ENCODE peak calls at places on chromosomes 2 and 18, in eight cellular contexts. J is PC-9; L is mammary epithelial cell; Y is Peyer's patch; F is left ventricle myocardium inferior; B is CD8-positive, alpha-beta memory T cell; H is sigmoid colon; N is transverse colon. K is an unnamed sample. For H3K36me3, the result is how much of the 10 kb centered on the place peaks cover.

GRCh38 chr2:74843371-74844298 is 9.7 kb downstream of the HK2 start:
- DNase-seq in L (peak), H (peak), N (peak), J (peak), F (no peak), B (no peak), Y (peak), K (peak)

GRCh38 chr2:47039502-47039870 is 115.6 kb downstream of the STPG4 start:
- DNase-seq in B (no peak), Y (no peak), J (peak), N (no peak), H (no peak), L (no peak), F (no peak), K (no peak)

GRCh38 chr2:120677696-120678095 is 58.0 kb upstream of the GLI2 start:
- DNase-seq in J (no peak), H (no peak), B (no peak), Y (no peak), L (no peak), N (no peak), F (no peak), K (no peak)

GRCh38 chr2:20745924-20746555 is 76.9 kb downstream of the LDAH start:
- DNase-seq in F (no peak), H (no peak), Y (no peak), J (no peak), N (no peak), B (no peak), L (no peak), K (no peak)

GRCh38 chr2:109513749-109514588 is 99.8 kb downstream of the SEPTIN10 start:
- DNase-seq in J (peak), H (peak), Y (no peak), F (no peak), L (peak), B (no peak), N (peak), K (peak)

GRCh38 chr2:231452799-231453508 is 11.3 kb downstream of the NCL start:
- DNase-seq in Y (no peak), B (no peak), F (no peak), J (peak), H (no peak), L (no peak), N (no peak), K (no peak)

GRCh38 chr2:9984217-9984739 is 32.8 kb downstream of the GRHL1 start:
- DNase-seq in F (no peak), H (no peak), N (no peak), B (no peak), Y (no peak), L (peak), J (no peak), K (no peak)

GRCh38 chr2:36951574-36951973 is 14.8 kb downstream of the STRN start:
- DNase-seq in L (peak), B (no peak), N (no peak), Y (no peak), F (no peak), J (peak), H (no peak), K (peak)

GRCh38 chr18:31562726-31563125 is 29.0 kb upstream of the TTR start:
- DNase-seq in B (no peak), N (no peak), J (no peak), Y (no peak), H (no peak), F (no peak), L (no peak), K (no peak)

GRCh38 chr2:15605721-15606120 is 14.1 kb downstream of the DDX1 start:
- DNase-seq in H (no peak), B (no peak), Y (no peak), F (no peak), J (no peak), L (no peak), N (no peak), K (no peak)

GRCh38 chr2:196558506-196558905 is 81.0 kb upstream of the CCDC150 start:
- DNase-seq in Y (no peak), L (no peak), N (no peak), H (no peak), B (no peak), F (no peak), J (no peak), K (no peak)

GRCh38 chr18:61322265-61322873 is 10.9 kb upstream of the CDH20 start:
- DNase-seq in Y (peak), F (peak), H (no peak), L (peak), J (no peak), B (peak), N (peak), K (peak)

GRCh38 chr2:11030909-11031308 is 119.2 kb downstream of the KCNF1 start:
- DNase-seq in Y (no peak), B (no peak), L (no peak), H (no peak), N (no peak), J (no peak), F (no peak), K (no peak)

GRCh38 chr2:231334179-231334930 is 61.2 kb upstream of the B3GNT7 start:
- DNase-seq in L (no peak), H (no peak), Y (no peak), F (no peak), B (no peak), J (no peak), N (no peak), K (no peak)

GRCh38 chr18:57624988-57625387 is 3.4 kb upstream of the NARS1 start:
- DNase-seq in L (peak), N (no peak), B (no peak), Y (no peak), H (no peak), J (peak), F (no peak), K (peak)

GRCh38 chr2:62928015-62928414 is 122.6 kb upstream of the OTX1 start:
- DNase-seq in J (no peak), H (no peak), Y (no peak), L (no peak), F (no peak), N (no peak), B (no peak), K (no peak)

GRCh38 chr18:26460449-26461091 is 87.8 kb downstream of the KCTD1 start:
- DNase-seq in N (no peak), Y (no peak), H (no peak), F (peak), B (no peak), L (peak), J (no peak), K (no peak)

GRCh38 chr2:120257522-120257921 is 4.9 kb downstream of the RALB start:
- DNase-seq in H (peak), N (no peak), Y (no peak), L (no peak), F (no peak), B (no peak), J (no peak), K (no peak)

GRCh38 chr2:185787530-185788145 is 49.0 kb downstream of the FSIP2 start:
- DNase-seq in L (peak), J (no peak), N (no peak), F (no peak), H (no peak), B (no peak), Y (no peak), K (no peak)

GRCh38 chr2:166651080-166651675 is 157.1 kb upstream of the SCN7A start:
- DNase-seq in B (no peak), Y (no peak), H (no peak), J (no peak), L (no peak), F (no peak), N (no peak), K (no peak)

GRCh38 chr2:159349674-159350299 is 63.3 kb upstream of the WDSUB1 start:
- DNase-seq in N (no peak), J (no peak), Y (no peak), H (no peak), B (no peak), F (no peak), L (peak), K (no peak)

GRCh38 chr2:60058781-60059180 is 494.7 kb downstream of the BCL11A start:
- DNase-seq in B (no peak), J (no peak), H (no peak), Y (no peak), F (no peak), L (no peak), N (no peak), K (no peak)

GRCh38 chr2:231612199-231613053 is 19.8 kb downstream of the TEX44 start:
- DNase-seq in N (peak), Y (peak), B (peak), J (peak), L (peak), H (peak), F (peak), K (peak)

GRCh38 chr18:6650756-6651155 is 78.8 kb upstream of the ARHGAP28 start:
- DNase-seq in B (no peak), Y (no peak), F (no peak), L (no peak), N (no peak), H (no peak), J (no peak), K (no peak)

GRCh38 chr18:9025104-9025838 is 77.2 kb upstream of the NDUFV2 start:
- DNase-seq in H (no peak), J (peak), N (no peak), B (no peak), F (no peak), Y (no peak), L (peak), K (peak)

GRCh38 chr2:81987370-81987769 is 1682.8 kb upstream of the LRRTM1 start:
- DNase-seq in J (no peak), F (no peak), Y (no peak), H (no peak), L (no peak), B (no peak), N (no peak), K (no peak)

GRCh38 chr2:128319773-128320608 is 1.3 kb upstream of the HS6ST1 start:
- DNase-seq in B (no peak), L (no peak), J (no peak), Y (peak), F (no peak), N (no peak), H (peak), K (no peak)

GRCh38 chr2:205685314-205686230 is 3.3 kb downstream of the NRP2 start:
- DNase-seq in H (peak), J (peak), Y (no peak), F (no peak), N (no peak), L (peak), B (no peak), K (peak)

GRCh38 chr18:11310476-11311086 is 161.2 kb upstream of the PIEZO2 start:
- DNase-seq in F (peak), N (peak), Y (no peak), L (peak), H (no peak), B (no peak), J (no peak), K (peak)

GRCh38 chr18:21831413-21831831 is 90.8 kb downstream of the MIB1 start:
- DNase-seq in F (no peak), B (no peak), L (no peak), N (no peak), J (no peak), Y (no peak), H (no peak), K (no peak)

GRCh38 chr2:37583402-37583801 is 88.0 kb downstream of the CDC42EP3 start:
- DNase-seq in L (peak), F (no peak), J (no peak), H (no peak), N (no peak), B (no peak), Y (no peak), K (no peak)

GRCh38 chr18:76581261-76581660 is 86.2 kb upstream of the ZNF516 start:
- DNase-seq in F (no peak), L (no peak), N (no peak), H (no peak), Y (no peak), B (no peak), J (no peak), K (no peak)

GRCh38 chr2:105385703-105386540 is 12.9 kb downstream of the FHL2 start:
- DNase-seq in L (no peak), N (peak), J (no peak), F (no peak), H (no peak), B (no peak), Y (no peak), K (no peak)

GRCh38 chr18:63446266-63446665 is 24.0 kb upstream of the VPS4B start:
- DNase-seq in F (no peak), H (no peak), J (no peak), L (no peak), B (no peak), N (no peak), Y (no peak), K (no peak)

GRCh38 chr2:237540823-237541222 is 25.6 kb upstream of the PRLH start:
- DNase-seq in N (peak), H (peak), F (peak), L (peak), B (no peak), J (no peak), Y (no peak), K (peak)

GRCh38 chr2:17245921-17246320 is 272.3 kb downstream of the RAD51AP2 start:
- DNase-seq in F (no peak), H (no peak), J (no peak), N (no peak), L (no peak), B (no peak), Y (no peak), K (no peak)

DNA sequence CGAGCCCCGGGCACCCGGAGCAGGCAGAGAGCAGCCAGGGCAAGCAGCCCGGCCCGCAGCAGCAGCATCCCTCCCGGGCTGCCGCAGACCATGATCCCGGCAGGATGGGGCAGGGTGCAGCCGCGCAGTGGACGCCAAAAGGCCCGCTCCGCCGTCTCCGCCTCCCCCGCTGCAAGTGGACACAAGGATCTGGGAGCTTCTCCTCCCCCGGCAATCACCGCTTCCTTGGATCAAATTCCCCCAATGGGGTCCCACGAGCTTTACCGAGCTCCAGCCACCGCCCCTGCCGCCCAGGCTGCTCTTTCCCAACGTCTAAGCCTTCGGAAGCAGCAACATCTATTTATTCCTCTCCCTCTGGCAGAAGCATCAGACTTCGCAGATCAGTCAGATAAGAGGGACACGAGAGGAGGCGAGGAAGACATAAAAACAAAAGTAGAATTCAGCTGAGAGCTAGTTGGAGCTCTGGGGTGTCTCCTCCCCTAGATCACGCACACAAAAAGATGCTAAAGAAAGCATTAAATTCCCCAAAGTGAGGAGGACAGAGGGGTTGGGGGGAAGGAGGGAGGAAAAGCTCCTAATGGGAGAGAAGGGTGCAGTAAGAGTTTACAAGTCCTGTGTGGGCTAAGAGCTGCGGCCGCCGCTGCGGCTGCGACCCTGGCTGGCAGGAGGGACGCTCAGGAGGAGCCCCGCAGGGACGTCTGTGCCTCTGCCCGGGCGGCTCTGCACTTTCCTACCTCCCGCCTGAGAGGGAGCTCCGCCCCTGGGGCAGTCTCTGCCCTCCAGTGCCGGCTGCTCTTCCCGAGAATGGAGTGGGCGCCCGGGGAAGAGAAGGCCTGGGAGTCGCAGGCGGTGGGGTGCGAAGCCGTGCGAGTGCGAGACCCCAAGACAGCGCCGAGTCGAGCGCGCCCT is at the start of gene FRZB:
- DNase-seq in N (peak), J (no peak), H (peak), F (peak), B (no peak), L (peak), Y (peak), K (peak)
- H3K4me3 ChIP-seq in N (peak), J (no peak), H (peak), F (peak), B (peak), L (peak), Y (peak), K (peak)

DNA sequence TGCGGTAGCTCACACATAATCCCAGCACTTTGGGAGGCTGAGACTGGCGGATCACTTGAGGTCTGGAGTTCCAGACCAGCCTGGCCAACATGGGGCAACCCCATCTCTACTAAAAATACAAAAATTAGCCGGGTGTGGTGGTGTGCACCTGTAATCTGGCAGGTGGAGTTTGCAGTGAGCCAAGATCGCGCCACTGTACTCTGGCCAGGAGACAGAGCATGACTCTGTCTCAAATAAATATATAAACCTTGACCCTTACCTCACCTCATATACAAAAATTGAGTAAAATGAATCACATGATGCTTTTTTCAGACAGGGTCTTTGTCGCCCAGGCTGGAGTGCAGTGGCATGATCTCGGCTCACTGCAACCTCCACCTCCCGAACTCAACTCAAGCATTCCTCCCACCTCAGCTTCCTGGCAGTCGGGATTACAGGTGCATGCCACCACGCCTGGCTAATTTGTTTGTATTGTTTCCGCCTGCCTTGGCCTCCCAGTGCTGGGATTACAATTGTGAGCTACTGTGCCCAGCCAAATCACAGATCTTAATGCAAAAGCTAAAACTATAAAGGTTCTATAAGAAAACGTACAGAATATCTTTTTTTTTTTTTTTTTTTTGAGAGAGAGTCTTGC is 25.3 kb downstream of the XPO1 start:
- DNase-seq in H (no peak), L (no peak), B (no peak), J (no peak), N (peak), F (no peak), Y (no peak), K (no peak)
- H3K36me3 ChIP-seq in H (under half), L (under half), B (under half), J (half or more), N (under half), F (half or more), Y (half or more), K (half or more)

DNA sequence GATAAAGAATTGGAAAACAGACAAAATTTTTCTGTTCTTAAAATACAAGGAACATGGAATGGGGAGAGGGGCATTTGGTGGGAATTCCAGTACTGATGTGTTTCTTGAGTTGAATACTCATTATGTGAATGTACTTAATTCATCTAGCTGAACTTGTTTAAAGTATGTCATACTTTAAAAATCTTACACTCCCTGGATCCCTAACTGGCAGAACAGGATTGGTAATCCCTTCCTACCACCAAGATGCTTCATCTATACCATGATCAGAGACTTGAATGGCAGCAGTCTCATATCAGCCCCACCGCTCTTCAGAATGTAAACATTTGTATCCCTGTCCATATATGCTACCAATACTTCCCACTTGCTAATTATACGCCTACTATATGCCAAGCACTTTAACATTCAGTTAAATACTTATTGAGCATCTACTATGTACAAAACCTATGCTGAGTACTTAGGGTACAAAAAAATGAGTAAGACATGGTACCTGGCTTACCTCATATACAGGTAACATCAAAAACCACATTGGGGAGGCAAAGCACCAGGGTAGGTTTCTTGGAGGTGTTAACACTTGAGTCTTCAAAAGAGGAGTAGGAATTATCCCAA is 5.3 kb downstream of the MEMO1 start:
- DNase-seq in N (no peak), Y (no peak), J (peak), F (no peak), L (no peak), H (no peak), B (no peak), K (no peak)
- H3K4me3 ChIP-seq in N (no peak), Y (no peak), J (no peak), F (no peak), L (no peak), H (no peak), B (no peak), K (no peak)

GRCh38 chr2:28002181-28002580 is 111.7 kb downstream of the BABAM2 start:
- DNase-seq in B (no peak), H (no peak), J (no peak), F (no peak), Y (no peak), L (no peak), N (no peak), K (no peak)

GRCh38 chr2:28009732-28010131 is 119.2 kb downstream of the BABAM2 start:
- DNase-seq in B (no peak), F (peak), J (no peak), H (no peak), L (no peak), Y (no peak), N (no peak), K (no peak)

GRCh38 chr2:28000287-28000686 is 109.8 kb downstream of the BABAM2 start:
- DNase-seq in L (no peak), H (no peak), N (no peak), B (no peak), J (no peak), Y (no peak), F (no peak), K (no peak)

GRCh38 chr2:28004086-28004485 is 113.6 kb downstream of the BABAM2 start:
- DNase-seq in J (peak), Y (no peak), L (peak), H (no peak), F (no peak), N (no peak), B (no peak), K (peak)
- H3K36me3 ChIP-seq in J (under half), Y (under half), L (under half), H (under half), F (under half), N (under half), B (under half), K (under half)

DNA sequence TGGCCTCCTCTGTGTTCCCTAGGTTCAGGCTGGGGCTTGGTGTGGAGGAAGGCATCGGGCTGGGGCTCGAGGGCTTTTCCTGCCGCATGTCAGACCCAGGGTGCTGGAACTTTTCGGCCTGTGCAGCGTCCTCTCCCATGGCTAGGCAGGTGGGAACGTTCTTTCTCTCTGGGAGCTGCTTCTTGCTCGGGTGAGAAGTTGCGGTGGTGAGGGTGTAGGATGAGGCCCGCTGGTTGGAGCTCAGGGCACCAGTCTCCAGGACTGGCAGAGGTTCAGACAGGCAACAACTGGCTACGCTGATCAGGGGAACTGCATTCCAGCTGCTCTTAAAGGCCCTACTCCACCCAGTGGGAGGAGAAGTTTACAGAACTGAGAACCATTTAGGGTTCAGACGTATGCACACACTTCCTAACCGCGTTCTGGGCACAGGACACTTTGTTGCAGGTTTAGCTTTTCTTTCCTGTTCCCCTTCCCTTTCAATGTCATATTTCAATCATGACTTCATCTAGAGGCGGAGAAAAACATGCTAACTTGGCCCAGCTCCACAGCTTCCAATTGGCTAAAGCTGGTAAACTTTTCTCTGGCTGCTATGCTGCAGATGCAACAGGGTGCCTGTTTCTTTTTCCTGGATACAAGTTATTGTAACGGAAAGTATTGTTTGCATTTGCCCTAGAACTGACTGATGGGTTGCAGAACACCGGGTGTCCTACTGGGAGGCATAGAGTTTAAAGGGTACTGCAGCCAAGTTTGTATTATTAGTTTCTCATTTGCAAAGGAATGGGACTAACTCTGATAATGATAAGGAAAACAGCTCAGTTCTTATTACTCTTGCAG is at the start of gene CAVIN2:
- DNase-seq in J (no peak), L (peak), N (peak), H (peak), F (peak), Y (no peak), B (no peak), K (peak)
- H3K4me3 ChIP-seq in J (no peak), L (peak), N (peak), H (peak), F (peak), Y (peak), B (no peak), K (peak)